ENCODE peak calls at places on chromosomes 13 and 19, in five cellular contexts. H is naive thymus-derived CD4-positive, alpha-beta T cell; P is HFFc6; E is GM06990; D is NCI-H345. M is an unnamed sample.

GRCh38 chr13:40993987-40994386 is 25.1 kb downstream of the ELF1 start:
- DNase-seq in P (no peak), E (no peak), H (no peak), D (peak), M (no peak)

GRCh38 chr19:8220481-8220880 is 11.3 kb downstream of the CERS4 start:
- DNase-seq in P (no peak), D (no peak), H (no peak), E (no peak), M (no peak)

GRCh38 chr19:888615-889385 is 4.2 kb downstream of the MED16 start:
- DNase-seq in D (no peak), E (no peak), P (no peak), H (no peak), M (no peak)

GRCh38 chr19:49421039-49421877 is 2.0 kb downstream of the PTH2 start:
- DNase-seq in E (peak), D (peak), P (no peak), H (no peak), M (peak)

GRCh38 chr13:27226991-27227390 is 24.4 kb upstream of the RPL21 start:
- DNase-seq in P (no peak), H (no peak), D (no peak), E (no peak), M (no peak)

GRCh38 chr13:20342326-20342725 is 110.2 kb upstream of the GJB6 start:
- DNase-seq in P (no peak), E (no peak), D (no peak), H (no peak), M (no peak)

GRCh38 chr13:114140131-114140908 is 7.9 kb upstream of the RASA3 start:
- DNase-seq in D (peak), H (peak), E (no peak), P (no peak), M (no peak)

GRCh38 chr19:55632463-55632834 is 8.1 kb upstream of the ZNF784 start:
- DNase-seq in E (no peak), D (peak), H (peak), P (peak), M (peak)

GRCh38 chr13:41196620-41197019 is 2.3 kb upstream of the KBTBD7 start:
- DNase-seq in E (no peak), P (no peak), H (no peak), D (no peak), M (no peak)

GRCh38 chr13:35014606-35015005 is 72.5 kb downstream of the NBEA start:
- DNase-seq in E (peak), H (no peak), D (no peak), P (no peak), M (no peak)

GRCh38 chr13:78625384-78625783 is 22.0 kb upstream of the POU4F1 start:
- DNase-seq in H (no peak), P (no peak), E (no peak), D (no peak), M (no peak)

GRCh38 chr13:52749446-52749845 is 9.8 kb upstream of the CNMD start:
- DNase-seq in P (no peak), H (no peak), E (no peak), D (no peak), M (no peak)

GRCh38 chr13:101289764-101290163 is 126.5 kb downstream of the NALCN start:
- DNase-seq in D (peak), H (no peak), E (no peak), P (peak), M (peak)

GRCh38 chr13:113427562-113428468 is 25.5 kb downstream of the ADPRHL1 start:
- DNase-seq in H (no peak), P (peak), E (no peak), D (no peak), M (peak)

GRCh38 chr19:48608798-48609263 is 2.3 kb downstream of the SPACA4 start:
- DNase-seq in D (peak), E (no peak), H (peak), P (no peak), M (peak)

GRCh38 chr13:111658150-111659100 is 338.0 kb downstream of the TEX29 start:
- DNase-seq in E (no peak), P (no peak), D (peak), H (no peak), M (no peak)

GRCh38 chr13:59103004-59103768 is 1060.5 kb downstream of the DIAPH3 start:
- DNase-seq in E (no peak), H (no peak), D (no peak), P (no peak), M (peak)

GRCh38 chr13:37648604-37649003 is 50.0 kb upstream of the POSTN start:
- DNase-seq in E (no peak), D (no peak), H (no peak), P (peak), M (peak)

GRCh38 chr19:28694812-28695211 is 518.1 kb downstream of the UQCRFS1 start:
- DNase-seq in E (no peak), D (no peak), H (no peak), P (no peak), M (no peak)

GRCh38 chr19:23855676-23856075 is 59.0 kb upstream of the ZNF726 start:
- DNase-seq in H (no peak), E (no peak), P (no peak), D (no peak), M (no peak)

M was measured in adipocyte.